ENCODE peak calls at places on chromosome 11, in nine cellular contexts. T is Panc1, Z is A549, K is ovary, J is AG04450, D is cardiac muscle cell, N is endothelial cell of umbilical vein, E is K562, S is right atrium auricular region. H is an unnamed sample. For H3K9me3, the result is how much of the 10 kb centered on the place peaks cover.

GRCh38 chr11:82906236-82906635 is 4.7 kb downstream of the DDIAS start:
- DNase-seq in T (no peak), Z (peak), K (no peak), J (no peak), D (peak), N (peak), E (no peak), S (no peak), H (no peak)

GRCh38 chr11:2574553-2575535 is 125.0 kb downstream of the KCNQ1OT1 start:
- DNase-seq in T (no peak), Z (no peak), K (peak), J (no peak), D (no peak), N (no peak), E (no peak), S (no peak), H (no peak)

GRCh38 chr11:8006349-8006977 is 19.3 kb downstream of the EIF3F start:
- DNase-seq in T (peak), Z (peak), K (peak), J (peak), D (peak), N (peak), E (peak), S (no peak), H (peak)

GRCh38 chr11:20050551-20051333 is 109.5 kb downstream of the DBX1 start:
- DNase-seq in T (no peak), Z (no peak), K (no peak), J (no peak), D (peak), N (no peak), E (no peak), S (no peak), H (peak)

GRCh38 chr11:69437001-69437875 is 44.2 kb upstream of the LINC01488 start:
- DNase-seq in T (no peak), Z (peak), K (no peak), J (no peak), D (peak), N (no peak), E (no peak), S (no peak), H (peak)

GRCh38 chr11:69173326-69173725 is 17.6 kb downstream of the SMIM38 start:
- DNase-seq in T (no peak), Z (no peak), K (no peak), J (no peak), D (no peak), N (no peak), E (no peak), S (no peak), H (no peak)

GRCh38 chr11:61693897-61694840 is 14.0 kb downstream of the DAGLA start:
- DNase-seq in T (no peak), Z (no peak), K (no peak), J (no peak), D (no peak), N (no peak), E (no peak), S (no peak), H (peak)

GRCh38 chr11:75773595-75774353 is 5.2 kb downstream of the DGAT2 start:
- DNase-seq in T (no peak), Z (no peak), K (no peak), J (no peak), D (no peak), N (no peak), E (no peak), S (no peak), H (no peak)

GRCh38 chr11:134730596-134731538 is 318.8 kb upstream of the B3GAT1 start:
- DNase-seq in T (no peak), Z (no peak), K (no peak), J (no peak), D (peak), N (no peak), E (no peak), S (no peak), H (no peak)

GRCh38 chr11:37087650-37088572 is 489.9 kb upstream of the RAG2 start:
- DNase-seq in T (no peak), Z (no peak), K (no peak), J (no peak), D (no peak), N (no peak), E (no peak), S (no peak), H (no peak)

DNA sequence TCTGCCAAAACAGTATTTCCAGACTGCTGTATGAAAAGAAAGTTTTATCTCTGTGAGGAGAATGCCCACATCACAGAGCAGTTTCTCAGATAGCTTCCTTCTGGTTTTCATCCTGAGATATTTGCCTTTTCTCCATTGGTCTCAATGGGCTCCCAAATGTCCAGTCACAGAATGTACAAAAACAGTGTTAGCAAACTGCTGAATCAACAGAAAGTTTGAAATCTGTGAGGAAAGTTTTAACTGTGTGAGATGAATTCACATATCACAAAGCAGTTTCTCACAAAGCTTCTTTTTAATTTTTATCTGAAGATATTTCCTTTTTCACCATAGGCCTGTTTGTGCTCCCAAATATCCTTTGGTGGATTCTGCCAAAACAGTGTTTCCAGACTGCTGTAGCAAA is 207.2 kb upstream of the TRIM48 start:
- DNase-seq in T (no peak), Z (no peak), K (no peak), J (no peak), D (no peak), N (no peak), E (no peak), S (no peak), H (no peak)
- H3K9me3 ChIP-seq in T (under half), Z (under half), K (under half), J (under half), D (under half), N (under half), E (under half), S (under half), H (under half)

GRCh38 chr11:58707767-58708166 is 24.0 kb downstream of the GLYAT start:
- DNase-seq in T (no peak), Z (no peak), K (no peak), J (no peak), D (no peak), N (no peak), E (no peak), S (no peak), H (no peak)
- H3K9me3 ChIP-seq in T (under half), Z (under half), K (under half), J (under half), D (under half), N (under half), E (under half), S (under half), H (under half)

GRCh38 chr11:55707029-55707428 is 45.0 kb downstream of the OR4C6 start:
- DNase-seq in T (peak), Z (peak), K (no peak), J (no peak), D (no peak), N (peak), E (peak), S (no peak), H (no peak)

GRCh38 chr11:55697817-55698216 is 35.8 kb downstream of the OR4C6 start:
- DNase-seq in T (no peak), Z (no peak), K (no peak), J (no peak), D (no peak), N (no peak), E (no peak), S (no peak), H (no peak)

DNA sequence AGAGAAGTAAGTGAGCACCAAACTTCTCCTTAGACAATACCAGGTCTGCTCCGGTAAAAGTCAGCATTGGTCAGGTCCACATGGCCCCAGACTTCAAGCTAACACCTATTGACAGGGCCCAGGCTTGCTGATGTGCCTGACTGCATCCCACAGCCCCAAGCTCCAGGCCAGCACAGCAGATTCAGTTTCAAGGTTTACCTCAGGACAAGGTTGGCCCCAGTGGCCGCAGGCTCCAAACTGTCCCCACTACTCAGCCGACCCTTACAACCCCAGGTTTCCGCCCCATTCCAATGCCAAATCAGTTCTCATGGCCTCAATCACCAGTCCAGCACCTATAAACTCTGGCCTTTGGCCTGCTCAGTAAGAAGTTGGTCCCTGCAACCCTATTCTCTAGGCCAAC is 39.4 kb downstream of the OR4C6 start:
- DNase-seq in T (no peak), Z (no peak), K (no peak), J (no peak), D (no peak), N (no peak), E (no peak), S (no peak), H (no peak)
- H3K9me3 ChIP-seq in T (under half), Z (under half), K (under half), J (under half), D (under half), N (under half), E (under half), S (under half), H (under half)

GRCh38 chr11:130431806-130432205 is 3.4 kb upstream of the ADAMTS8 start:
- DNase-seq in T (no peak), Z (no peak), K (no peak), J (no peak), D (no peak), N (no peak), E (no peak), S (no peak), H (no peak)
- H3K9me3 ChIP-seq in T (under half), Z (under half), K (under half), J (under half), D (under half), N (under half), E (under half), S (under half), H (under half)

GRCh38 chr11:127627629-127628462 is 627.3 kb upstream of the KIRREL3 start:
- DNase-seq in T (no peak), Z (no peak), K (no peak), J (no peak), D (no peak), N (no peak), E (no peak), S (no peak), H (peak)

GRCh38 chr11:127632971-127633680 is 632.6 kb upstream of the KIRREL3 start:
- DNase-seq in T (no peak), Z (no peak), K (no peak), J (no peak), D (no peak), N (no peak), E (no peak), S (no peak), H (no peak)

GRCh38 chr11:127629200-127629599 is 628.6 kb upstream of the KIRREL3 start:
- DNase-seq in T (no peak), Z (no peak), K (no peak), J (no peak), D (no peak), N (no peak), E (no peak), S (no peak), H (no peak)

GRCh38 chr11:127628463-127628785 is 627.9 kb upstream of the KIRREL3 start:
- DNase-seq in T (no peak), Z (no peak), K (no peak), J (no peak), D (no peak), N (no peak), E (no peak), S (no peak), H (no peak)

DNA sequence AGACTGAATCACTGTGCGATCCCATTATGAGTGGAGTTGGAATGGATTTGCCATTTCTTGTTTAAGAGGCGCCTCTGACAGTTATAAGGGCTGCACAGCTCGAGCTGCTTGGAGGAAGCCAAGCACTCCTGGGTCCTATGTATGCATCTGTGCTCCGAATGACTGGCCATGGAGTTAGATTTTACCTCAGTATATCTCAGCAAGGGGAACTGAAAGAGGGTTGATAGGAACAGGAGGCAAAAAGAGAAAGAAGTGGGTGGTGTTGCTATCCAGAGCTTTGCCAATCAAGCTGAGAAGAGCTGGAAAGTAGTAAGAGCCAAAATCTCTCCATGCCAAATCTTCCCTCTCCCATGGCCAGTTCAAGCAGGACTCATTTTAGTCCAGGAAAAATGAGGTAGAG is 632.0 kb upstream of the KIRREL3 start:
- DNase-seq in T (no peak), Z (no peak), K (no peak), J (no peak), D (no peak), N (no peak), E (no peak), S (no peak), H (no peak)
- H3K9me3 ChIP-seq in T (under half), Z (under half), K (under half), J (under half), D (under half), N (under half), E (under half), S (under half), H (under half)

GRCh38 chr11:97111559-97111958 is 721.7 kb downstream of the JRKL start:
- DNase-seq in T (no peak), Z (no peak), K (no peak), J (no peak), D (no peak), N (no peak), E (no peak), S (no peak), H (no peak)

GRCh38 chr11:97107604-97108003 is 717.8 kb downstream of the JRKL start:
- DNase-seq in T (no peak), Z (no peak), K (no peak), J (no peak), D (no peak), N (no peak), E (no peak), S (no peak), H (no peak)

GRCh38 chr11:97110376-97110775 is 720.6 kb downstream of the JRKL start:
- DNase-seq in T (no peak), Z (no peak), K (no peak), J (no peak), D (no peak), N (no peak), E (no peak), S (no peak), H (no peak)

GRCh38 chr11:97109078-97109477 is 719.3 kb downstream of the JRKL start:
- DNase-seq in T (no peak), Z (no peak), K (no peak), J (no peak), D (no peak), N (no peak), E (no peak), S (no peak), H (no peak)
- H3K9me3 ChIP-seq in T (under half), Z (under half), K (under half), J (under half), D (under half), N (under half), E (under half), S (under half), H (under half)

H was measured in thyroid gland.